ENCODE peak calls at places on chromosomes 6 and 20, in ten cellular contexts. One of them, this sample, is unnamed.

GRCh38 chr20:1171461-1172093 is 13.2 kb downstream of the TMEM74B start:
- DNase-seq in tibial artery: no peak
- DNase-seq in mesothelial cell of epicardium: no peak
- DNase-seq in A549: peak
- DNase-seq in H9: peak
- DNase-seq in neural crest cell: peak
- DNase-seq in choroid plexus epithelial cell: peak
- DNase-seq in esophagus squamous epithelium: no peak
- DNase-seq in psoas muscle: no peak
- DNase-seq in bronchial epithelial cell: peak
- DNase-seq in this sample: no peak

GRCh38 chr20:19815553-19815991 is 57.5 kb downstream of the RIN2 start:
- DNase-seq in tibial artery: no peak
- DNase-seq in A549: peak
- DNase-seq in mesothelial cell of epicardium: no peak
- DNase-seq in H9: no peak
- DNase-seq in psoas muscle: peak
- DNase-seq in esophagus squamous epithelium: no peak
- DNase-seq in choroid plexus epithelial cell: peak
- DNase-seq in neural crest cell: no peak
- DNase-seq in bronchial epithelial cell: peak
- DNase-seq in this sample: no peak

GRCh38 chr6:100432136-100432535 is 32.6 kb downstream of the SIM1 start:
- DNase-seq in psoas muscle: no peak
- DNase-seq in tibial artery: no peak
- DNase-seq in A549: no peak
- DNase-seq in mesothelial cell of epicardium: no peak
- DNase-seq in neural crest cell: no peak
- DNase-seq in esophagus squamous epithelium: no peak
- DNase-seq in choroid plexus epithelial cell: no peak
- DNase-seq in bronchial epithelial cell: no peak
- DNase-seq in H9: no peak
- DNase-seq in this sample: no peak

GRCh38 chr6:38572186-38572813 is 67.4 kb downstream of the BTBD9 start:
- DNase-seq in A549: no peak
- DNase-seq in esophagus squamous epithelium: no peak
- DNase-seq in neural crest cell: no peak
- DNase-seq in H9: no peak
- DNase-seq in tibial artery: no peak
- DNase-seq in choroid plexus epithelial cell: no peak
- DNase-seq in bronchial epithelial cell: no peak
- DNase-seq in psoas muscle: no peak
- DNase-seq in mesothelial cell of epicardium: no peak
- DNase-seq in this sample: no peak

GRCh38 chr6:81075974-81076373 is 676.5 kb downstream of the TENT5A start:
- DNase-seq in neural crest cell: peak
- DNase-seq in tibial artery: no peak
- DNase-seq in H9: peak
- DNase-seq in psoas muscle: no peak
- DNase-seq in choroid plexus epithelial cell: peak
- DNase-seq in bronchial epithelial cell: peak
- DNase-seq in esophagus squamous epithelium: no peak
- DNase-seq in A549: no peak
- DNase-seq in mesothelial cell of epicardium: no peak
- DNase-seq in this sample: no peak

GRCh38 chr6:56727097-56727845 is 84.6 kb upstream of the DST start:
- DNase-seq in H9: no peak
- DNase-seq in bronchial epithelial cell: no peak
- DNase-seq in choroid plexus epithelial cell: peak
- DNase-seq in esophagus squamous epithelium: no peak
- DNase-seq in psoas muscle: no peak
- DNase-seq in A549: no peak
- DNase-seq in mesothelial cell of epicardium: no peak
- DNase-seq in neural crest cell: no peak
- DNase-seq in tibial artery: no peak
- DNase-seq in this sample: no peak

GRCh38 chr6:119172813-119173212 is 94.3 kb upstream of the FAM184A start:
- DNase-seq in esophagus squamous epithelium: no peak
- DNase-seq in H9: no peak
- DNase-seq in neural crest cell: no peak
- DNase-seq in mesothelial cell of epicardium: no peak
- DNase-seq in bronchial epithelial cell: peak
- DNase-seq in tibial artery: no peak
- DNase-seq in choroid plexus epithelial cell: peak
- DNase-seq in psoas muscle: no peak
- DNase-seq in A549: no peak
- DNase-seq in this sample: no peak

GRCh38 chr6:149990672-149991402 is 27.1 kb downstream of the ULBP1 start:
- DNase-seq in tibial artery: peak
- DNase-seq in psoas muscle: no peak
- DNase-seq in bronchial epithelial cell: no peak
- DNase-seq in esophagus squamous epithelium: no peak
- DNase-seq in H9: no peak
- DNase-seq in mesothelial cell of epicardium: no peak
- DNase-seq in choroid plexus epithelial cell: no peak
- DNase-seq in A549: no peak
- DNase-seq in neural crest cell: no peak
- DNase-seq in this sample: no peak

GRCh38 chr6:46848684-46849360 is 55.6 kb downstream of the MEP1A start:
- DNase-seq in A549: peak
- DNase-seq in tibial artery: peak
- DNase-seq in neural crest cell: peak
- DNase-seq in esophagus squamous epithelium: no peak
- DNase-seq in choroid plexus epithelial cell: peak
- DNase-seq in H9: peak
- DNase-seq in psoas muscle: peak
- DNase-seq in bronchial epithelial cell: peak
- DNase-seq in mesothelial cell of epicardium: peak
- DNase-seq in this sample: peak

GRCh38 chr6:69216127-69216526 is 580.7 kb downstream of the LMBRD1 start:
- DNase-seq in mesothelial cell of epicardium: no peak
- DNase-seq in neural crest cell: no peak
- DNase-seq in A549: no peak
- DNase-seq in H9: no peak
- DNase-seq in bronchial epithelial cell: no peak
- DNase-seq in esophagus squamous epithelium: no peak
- DNase-seq in psoas muscle: no peak
- DNase-seq in choroid plexus epithelial cell: no peak
- DNase-seq in tibial artery: no peak
- DNase-seq in this sample: no peak

GRCh38 chr6:136404627-136405310 is 115.1 kb upstream of the BCLAF1 start:
- DNase-seq in choroid plexus epithelial cell: no peak
- DNase-seq in esophagus squamous epithelium: no peak
- DNase-seq in neural crest cell: no peak
- DNase-seq in bronchial epithelial cell: no peak
- DNase-seq in mesothelial cell of epicardium: no peak
- DNase-seq in tibial artery: no peak
- DNase-seq in psoas muscle: no peak
- DNase-seq in A549: no peak
- DNase-seq in H9: no peak
- DNase-seq in this sample: no peak

GRCh38 chr20:11851646-11852045 is 66.0 kb upstream of the BTBD3 start:
- DNase-seq in esophagus squamous epithelium: no peak
- DNase-seq in A549: no peak
- DNase-seq in psoas muscle: no peak
- DNase-seq in tibial artery: no peak
- DNase-seq in neural crest cell: no peak
- DNase-seq in mesothelial cell of epicardium: no peak
- DNase-seq in choroid plexus epithelial cell: peak
- DNase-seq in H9: no peak
- DNase-seq in bronchial epithelial cell: peak
- DNase-seq in this sample: no peak

GRCh38 chr6:16760536-16761468 is at the start of gene ATXN1:
- DNase-seq in psoas muscle: peak
- DNase-seq in mesothelial cell of epicardium: peak
- DNase-seq in H9: peak
- DNase-seq in bronchial epithelial cell: peak
- DNase-seq in A549: peak
- DNase-seq in tibial artery: peak
- DNase-seq in neural crest cell: peak
- DNase-seq in esophagus squamous epithelium: no peak
- DNase-seq in choroid plexus epithelial cell: peak
- DNase-seq in this sample: peak

GRCh38 chr6:44563397-44563796 is 175.9 kb downstream of the CDC5L start:
- DNase-seq in neural crest cell: no peak
- DNase-seq in mesothelial cell of epicardium: no peak
- DNase-seq in esophagus squamous epithelium: no peak
- DNase-seq in choroid plexus epithelial cell: peak
- DNase-seq in H9: no peak
- DNase-seq in tibial artery: no peak
- DNase-seq in bronchial epithelial cell: peak
- DNase-seq in A549: no peak
- DNase-seq in psoas muscle: no peak
- DNase-seq in this sample: no peak

GRCh38 chr20:22489614-22490286 is 94.6 kb downstream of the FOXA2 start:
- DNase-seq in bronchial epithelial cell: peak
- DNase-seq in tibial artery: no peak
- DNase-seq in esophagus squamous epithelium: no peak
- DNase-seq in psoas muscle: no peak
- DNase-seq in A549: no peak
- DNase-seq in H9: no peak
- DNase-seq in choroid plexus epithelial cell: no peak
- DNase-seq in mesothelial cell of epicardium: no peak
- DNase-seq in neural crest cell: no peak
- DNase-seq in this sample: no peak

GRCh38 chr20:53735536-53736050 is 142.0 kb upstream of the ZNF217 start:
- DNase-seq in choroid plexus epithelial cell: peak
- DNase-seq in neural crest cell: no peak
- DNase-seq in H9: no peak
- DNase-seq in mesothelial cell of epicardium: no peak
- DNase-seq in esophagus squamous epithelium: no peak
- DNase-seq in A549: peak
- DNase-seq in bronchial epithelial cell: peak
- DNase-seq in psoas muscle: no peak
- DNase-seq in tibial artery: no peak
- DNase-seq in this sample: no peak

GRCh38 chr6:31896856-31897611 is 464 bp downstream of the EHMT2 start:
- DNase-seq in psoas muscle: no peak
- DNase-seq in neural crest cell: no peak
- DNase-seq in bronchial epithelial cell: no peak
- DNase-seq in tibial artery: no peak
- DNase-seq in mesothelial cell of epicardium: no peak
- DNase-seq in A549: no peak
- DNase-seq in choroid plexus epithelial cell: no peak
- DNase-seq in esophagus squamous epithelium: no peak
- DNase-seq in H9: peak
- DNase-seq in this sample: no peak

GRCh38 chr6:107976267-107976783 is 18.3 kb upstream of the SEC63 start:
- DNase-seq in choroid plexus epithelial cell: no peak
- DNase-seq in esophagus squamous epithelium: no peak
- DNase-seq in tibial artery: no peak
- DNase-seq in mesothelial cell of epicardium: no peak
- DNase-seq in A549: no peak
- DNase-seq in neural crest cell: no peak
- DNase-seq in bronchial epithelial cell: no peak
- DNase-seq in H9: no peak
- DNase-seq in psoas muscle: no peak
- DNase-seq in this sample: no peak

GRCh38 chr20:3764659-3765058 is 2.9 kb downstream of the ADISSP start:
- DNase-seq in H9: no peak
- DNase-seq in esophagus squamous epithelium: no peak
- DNase-seq in choroid plexus epithelial cell: no peak
- DNase-seq in mesothelial cell of epicardium: no peak
- DNase-seq in tibial artery: no peak
- DNase-seq in psoas muscle: no peak
- DNase-seq in bronchial epithelial cell: no peak
- DNase-seq in A549: no peak
- DNase-seq in neural crest cell: no peak
- DNase-seq in this sample: no peak

GRCh38 chr6:109440325-109441068 is at the start of the genes PPIL6 and SMPD2:
- DNase-seq in tibial artery: peak
- DNase-seq in neural crest cell: peak
- DNase-seq in psoas muscle: peak
- DNase-seq in bronchial epithelial cell: peak
- DNase-seq in H9: peak
- DNase-seq in mesothelial cell of epicardium: peak
- DNase-seq in A549: peak
- DNase-seq in esophagus squamous epithelium: peak
- DNase-seq in choroid plexus epithelial cell: peak
- DNase-seq in this sample: peak
- TF ChIP-seq CTCF in tibial artery: peak
- TF ChIP-seq CTCF in neural crest cell: peak
- TF ChIP-seq CTCF in psoas muscle: peak
- TF ChIP-seq CTCF in bronchial epithelial cell: peak
- TF ChIP-seq CTCF in H9: peak
- TF ChIP-seq CTCF in mesothelial cell of epicardium: peak
- TF ChIP-seq CTCF in A549: peak
- TF ChIP-seq CTCF in esophagus squamous epithelium: no peak
- TF ChIP-seq CTCF in choroid plexus epithelial cell: peak
- TF ChIP-seq CTCF in this sample: peak

GRCh38 chr6:102907181-102907580 is 1513.7 kb downstream of the GRIK2 start:
- DNase-seq in mesothelial cell of epicardium: no peak
- DNase-seq in H9: peak
- DNase-seq in choroid plexus epithelial cell: no peak
- DNase-seq in tibial artery: no peak
- DNase-seq in A549: peak
- DNase-seq in esophagus squamous epithelium: no peak
- DNase-seq in bronchial epithelial cell: no peak
- DNase-seq in psoas muscle: no peak
- DNase-seq in neural crest cell: no peak
- DNase-seq in this sample: no peak
- TF ChIP-seq CTCF in mesothelial cell of epicardium: no peak
- TF ChIP-seq CTCF in H9: peak
- TF ChIP-seq CTCF in choroid plexus epithelial cell: no peak
- TF ChIP-seq CTCF in tibial artery: no peak
- TF ChIP-seq CTCF in A549: no peak
- TF ChIP-seq CTCF in esophagus squamous epithelium: no peak
- TF ChIP-seq CTCF in bronchial epithelial cell: no peak
- TF ChIP-seq CTCF in psoas muscle: no peak
- TF ChIP-seq CTCF in neural crest cell: no peak
- TF ChIP-seq CTCF in this sample: no peak

GRCh38 chr6:170522565-170523183 is 30.4 kb downstream of the PSMB1 start:
- DNase-seq in bronchial epithelial cell: peak
- DNase-seq in H9: peak
- DNase-seq in mesothelial cell of epicardium: no peak
- DNase-seq in tibial artery: no peak
- DNase-seq in choroid plexus epithelial cell: peak
- DNase-seq in A549: peak
- DNase-seq in esophagus squamous epithelium: no peak
- DNase-seq in psoas muscle: no peak
- DNase-seq in neural crest cell: no peak
- DNase-seq in this sample: no peak
- TF ChIP-seq CTCF in bronchial epithelial cell: peak
- TF ChIP-seq CTCF in H9: peak
- TF ChIP-seq CTCF in mesothelial cell of epicardium: no peak
- TF ChIP-seq CTCF in tibial artery: no peak
- TF ChIP-seq CTCF in choroid plexus epithelial cell: peak
- TF ChIP-seq CTCF in A549: peak
- TF ChIP-seq CTCF in esophagus squamous epithelium: no peak
- TF ChIP-seq CTCF in psoas muscle: no peak
- TF ChIP-seq CTCF in neural crest cell: peak
- TF ChIP-seq CTCF in this sample: no peak

DNA sequence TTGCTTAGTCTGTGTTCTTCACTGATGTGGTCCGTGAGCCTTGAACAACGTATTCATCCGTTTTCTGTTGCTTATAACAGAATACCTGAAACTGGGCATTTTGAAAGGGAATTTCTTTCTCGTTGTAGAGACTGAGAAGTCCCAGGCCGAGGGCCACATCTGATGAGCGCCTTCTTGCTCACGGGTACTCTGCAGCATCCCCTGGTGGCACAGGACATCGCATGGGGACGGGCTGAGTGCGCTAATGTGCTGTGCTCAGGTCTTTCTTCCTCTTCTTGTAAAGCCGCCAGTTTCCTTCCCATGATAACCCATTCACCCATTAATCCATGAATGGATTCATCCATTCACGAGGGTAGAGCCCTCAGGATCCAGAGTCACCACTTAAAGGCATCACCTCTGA is 161.0 kb downstream of the NFATC2 start:
- DNase-seq in H9: no peak
- DNase-seq in neural crest cell: no peak
- DNase-seq in tibial artery: no peak
- DNase-seq in psoas muscle: no peak
- DNase-seq in mesothelial cell of epicardium: no peak
- DNase-seq in esophagus squamous epithelium: no peak
- DNase-seq in choroid plexus epithelial cell: no peak
- DNase-seq in bronchial epithelial cell: no peak
- DNase-seq in A549: no peak
- DNase-seq in this sample: no peak
- TF ChIP-seq CTCF in H9: peak
- TF ChIP-seq CTCF in neural crest cell: no peak
- TF ChIP-seq CTCF in tibial artery: no peak
- TF ChIP-seq CTCF in psoas muscle: no peak
- TF ChIP-seq CTCF in mesothelial cell of epicardium: no peak
- TF ChIP-seq CTCF in esophagus squamous epithelium: no peak
- TF ChIP-seq CTCF in choroid plexus epithelial cell: peak
- TF ChIP-seq CTCF in bronchial epithelial cell: no peak
- TF ChIP-seq CTCF in A549: no peak
- TF ChIP-seq CTCF in this sample: no peak

This sample was measured in dorsolateral prefrontal cortex.